ENCODE peak calls at places on chromosomes 7 and 10, in seven cellular contexts. Z is epithelial cell of proximal tubule, E is A172, X is fibroblast of the conjunctiva, H is lower lobe of right lung, A is mucosa of gallbladder, K is myocyte. D is an unnamed sample.

GRCh38 chr10:86942441-86943315 is 14.7 kb downstream of the MMRN2 start:
- DNase-seq in Z (no peak), E (no peak), X (no peak), H (no peak), A (no peak), K (no peak), D (no peak)

GRCh38 chr7:11448319-11448718 is 383.7 kb downstream of the THSD7A start:
- DNase-seq in Z (no peak), E (no peak), X (no peak), H (no peak), A (no peak), K (no peak), D (no peak)

GRCh38 chr10:80159166-80159888 is 26.8 kb downstream of the PLAC9 start:
- DNase-seq in Z (no peak), E (no peak), X (no peak), H (no peak), A (no peak), K (no peak), D (no peak)

GRCh38 chr10:29285624-29286051 is 3.2 kb upstream of the LYZL1 start:
- DNase-seq in Z (no peak), E (no peak), X (no peak), H (no peak), A (no peak), K (no peak), D (no peak)

GRCh38 chr7:17456541-17456940 is 158.1 kb downstream of the AHR start:
- DNase-seq in Z (no peak), E (no peak), X (no peak), H (no peak), A (no peak), K (no peak), D (no peak)

GRCh38 chr7:77811895-77812685 is 13.5 kb downstream of the PHTF2 start:
- DNase-seq in Z (no peak), E (peak; percentile 65), X (no peak), H (no peak), A (no peak), K (peak; percentile 51), D (no peak)

GRCh38 chr7:855686-856369 is 20.5 kb upstream of the GET4 start:
- DNase-seq in Z (no peak), E (no peak), X (no peak), H (no peak), A (peak; percentile 55), K (no peak), D (no peak)

GRCh38 chr7:7699970-7700369 is 18.4 kb downstream of the RPA3 start:
- DNase-seq in Z (no peak), E (no peak), X (no peak), H (no peak), A (no peak), K (no peak), D (no peak)

GRCh38 chr10:51198170-51198569 is 123.9 kb downstream of the PRKG1 start:
- DNase-seq in Z (no peak), E (no peak), X (no peak), H (no peak), A (no peak), K (no peak), D (no peak)

GRCh38 chr10:87845624-87846377 is 17.5 kb downstream of the KLLN start:
- DNase-seq in Z (peak; percentile 88), E (peak; percentile 81), X (no peak), H (no peak), A (no peak), K (no peak), D (no peak)

GRCh38 chr10:74593470-74593869 is 232.9 kb upstream of the KAT6B start:
- DNase-seq in Z (peak; percentile 27), E (no peak), X (peak; percentile 78), H (no peak), A (no peak), K (no peak), D (no peak)

GRCh38 chr10:116637830-116638229 is 17.1 kb downstream of the PNLIPRP2 start:
- DNase-seq in Z (no peak), E (no peak), X (no peak), H (no peak), A (no peak), K (peak; percentile 30), D (no peak)

GRCh38 chr7:151506901-151507382 is 12.8 kb downstream of the RHEB start:
- DNase-seq in Z (no peak), E (no peak), X (no peak), H (no peak), A (no peak), K (peak; percentile 35), D (no peak)

GRCh38 chr7:8144856-8145255 is 117.1 kb downstream of the ICA1 start:
- DNase-seq in Z (no peak), E (no peak), X (no peak), H (no peak), A (no peak), K (no peak), D (no peak)

GRCh38 chr10:33478675-33479125 is 144.2 kb upstream of the NRP1 start:
- DNase-seq in Z (no peak), E (no peak), X (no peak), H (no peak), A (no peak), K (no peak), D (no peak)

GRCh38 chr7:140062118-140062527 is 628 bp downstream of the PARP12 start:
- DNase-seq in Z (no peak), E (no peak), X (no peak), H (peak; percentile 67), A (no peak), K (no peak), D (no peak)

GRCh38 chr7:132145466-132145865 is 430.8 kb downstream of the PLXNA4 start:
- DNase-seq in Z (peak; percentile 81), E (peak; percentile 95), X (peak; percentile 27), H (no peak), A (peak; percentile 63), K (peak; percentile 28), D (no peak)

GRCh38 chr10:108187396-108188012 is 1023.0 kb upstream of the SORCS1 start:
- DNase-seq in Z (no peak), E (peak; percentile 65), X (no peak), H (no peak), A (no peak), K (no peak), D (no peak)

GRCh38 chr7:107394301-107394700 is 75.6 kb upstream of the GPR22 start:
- DNase-seq in Z (no peak), E (no peak), X (peak; percentile 6), H (no peak), A (no peak), K (no peak), D (no peak)

GRCh38 chr7:31955021-31955420 is 115.2 kb downstream of the PDE1C start:
- DNase-seq in Z (no peak), E (peak; percentile 75), X (no peak), H (no peak), A (no peak), K (no peak), D (no peak)